ENCODE peak calls at places on chromosomes 12 and 14, in seven cellular contexts. One of them, this sample, is unnamed. For H3K4me1, the result is how much of the 10 kb centered on the place peaks cover.

GRCh38 chr14:24310666-24311604 is at the start of gene LTB4R:
- DNase-seq in left lung: peak
- DNase-seq in neuronal stem cell: no peak
- DNase-seq in Peyer's patch: peak
- DNase-seq in heart left ventricle: peak
- DNase-seq in cardiac muscle cell: peak
- DNase-seq in trophoblast cell: no peak
- DNase-seq in this sample: peak

GRCh38 chr14:52052289-52052943 is 16.4 kb downstream of the NID2 start:
- DNase-seq in heart left ventricle: no peak
- DNase-seq in left lung: no peak
- DNase-seq in trophoblast cell: peak
- DNase-seq in cardiac muscle cell: peak
- DNase-seq in Peyer's patch: no peak
- DNase-seq in neuronal stem cell: no peak
- DNase-seq in this sample: no peak

GRCh38 chr12:11807453-11807852 is 158.0 kb downstream of the ETV6 start:
- DNase-seq in trophoblast cell: no peak
- DNase-seq in neuronal stem cell: no peak
- DNase-seq in Peyer's patch: no peak
- DNase-seq in heart left ventricle: no peak
- DNase-seq in cardiac muscle cell: no peak
- DNase-seq in left lung: no peak
- DNase-seq in this sample: no peak

GRCh38 chr14:95507174-95507573 is 9.3 kb downstream of the SYNE3 start:
- DNase-seq in Peyer's patch: no peak
- DNase-seq in neuronal stem cell: no peak
- DNase-seq in cardiac muscle cell: peak
- DNase-seq in left lung: peak
- DNase-seq in trophoblast cell: peak
- DNase-seq in heart left ventricle: peak
- DNase-seq in this sample: no peak

GRCh38 chr12:76927170-76927784 is 48.5 kb upstream of the CSRP2 start:
- DNase-seq in neuronal stem cell: peak
- DNase-seq in Peyer's patch: no peak
- DNase-seq in trophoblast cell: peak
- DNase-seq in heart left ventricle: no peak
- DNase-seq in cardiac muscle cell: peak
- DNase-seq in left lung: no peak
- DNase-seq in this sample: peak

GRCh38 chr12:19520646-19521045 is 81.4 kb downstream of the AEBP2 start:
- DNase-seq in trophoblast cell: no peak
- DNase-seq in left lung: no peak
- DNase-seq in Peyer's patch: no peak
- DNase-seq in heart left ventricle: no peak
- DNase-seq in neuronal stem cell: no peak
- DNase-seq in cardiac muscle cell: peak
- DNase-seq in this sample: no peak

GRCh38 chr14:99231850-99232401 is 40.1 kb downstream of the BCL11B start:
- DNase-seq in left lung: no peak
- DNase-seq in heart left ventricle: no peak
- DNase-seq in cardiac muscle cell: no peak
- DNase-seq in Peyer's patch: no peak
- DNase-seq in trophoblast cell: no peak
- DNase-seq in neuronal stem cell: peak
- DNase-seq in this sample: no peak

GRCh38 chr14:102805454-102805891 is 28.2 kb downstream of the TRAF3 start:
- DNase-seq in left lung: no peak
- DNase-seq in neuronal stem cell: no peak
- DNase-seq in Peyer's patch: no peak
- DNase-seq in trophoblast cell: peak
- DNase-seq in heart left ventricle: no peak
- DNase-seq in cardiac muscle cell: peak
- DNase-seq in this sample: peak

GRCh38 chr12:124525455-124525854 is 42.0 kb downstream of the NCOR2 start:
- DNase-seq in neuronal stem cell: no peak
- DNase-seq in heart left ventricle: peak
- DNase-seq in left lung: peak
- DNase-seq in trophoblast cell: no peak
- DNase-seq in cardiac muscle cell: no peak
- DNase-seq in Peyer's patch: no peak
- DNase-seq in this sample: no peak

GRCh38 chr12:123105427-123105826 is 45.5 kb downstream of the PITPNM2 start:
- DNase-seq in left lung: no peak
- DNase-seq in cardiac muscle cell: no peak
- DNase-seq in Peyer's patch: no peak
- DNase-seq in heart left ventricle: peak
- DNase-seq in neuronal stem cell: no peak
- DNase-seq in trophoblast cell: peak
- DNase-seq in this sample: no peak

GRCh38 chr14:34039428-34040047 is 88.7 kb upstream of the EGLN3 start:
- DNase-seq in neuronal stem cell: no peak
- DNase-seq in left lung: no peak
- DNase-seq in heart left ventricle: no peak
- DNase-seq in trophoblast cell: peak
- DNase-seq in cardiac muscle cell: no peak
- DNase-seq in Peyer's patch: no peak
- DNase-seq in this sample: no peak

GRCh38 chr12:65632131-65632855 is 192.0 kb upstream of the HMGA2 start:
- DNase-seq in left lung: no peak
- DNase-seq in cardiac muscle cell: no peak
- DNase-seq in Peyer's patch: no peak
- DNase-seq in trophoblast cell: no peak
- DNase-seq in heart left ventricle: no peak
- DNase-seq in neuronal stem cell: no peak
- DNase-seq in this sample: no peak

GRCh38 chr14:73457050-73457934 is 1.1 kb downstream of the NUMB start:
- DNase-seq in neuronal stem cell: peak
- DNase-seq in heart left ventricle: peak
- DNase-seq in Peyer's patch: peak
- DNase-seq in cardiac muscle cell: peak
- DNase-seq in trophoblast cell: peak
- DNase-seq in left lung: peak
- DNase-seq in this sample: peak

GRCh38 chr12:120238224-120238616 is 27.3 kb downstream of the PXN start:
- DNase-seq in neuronal stem cell: no peak
- DNase-seq in left lung: no peak
- DNase-seq in Peyer's patch: no peak
- DNase-seq in cardiac muscle cell: no peak
- DNase-seq in heart left ventricle: no peak
- DNase-seq in trophoblast cell: no peak
- DNase-seq in this sample: no peak

GRCh38 chr12:63083046-63083445 is 68.0 kb downstream of the AVPR1A start:
- DNase-seq in neuronal stem cell: no peak
- DNase-seq in heart left ventricle: no peak
- DNase-seq in trophoblast cell: no peak
- DNase-seq in Peyer's patch: no peak
- DNase-seq in cardiac muscle cell: no peak
- DNase-seq in left lung: no peak
- DNase-seq in this sample: no peak

GRCh38 chr12:71392521-71393145 is 47.0 kb upstream of the LGR5 start:
- DNase-seq in Peyer's patch: no peak
- DNase-seq in left lung: no peak
- DNase-seq in heart left ventricle: no peak
- DNase-seq in neuronal stem cell: peak
- DNase-seq in cardiac muscle cell: peak
- DNase-seq in trophoblast cell: peak
- DNase-seq in this sample: peak

GRCh38 chr14:73741876-73742519 is 27.8 kb upstream of the PNMA1 start:
- DNase-seq in neuronal stem cell: no peak
- DNase-seq in cardiac muscle cell: no peak
- DNase-seq in Peyer's patch: peak
- DNase-seq in left lung: no peak
- DNase-seq in heart left ventricle: no peak
- DNase-seq in trophoblast cell: no peak
- DNase-seq in this sample: no peak

GRCh38 chr12:92342574-92342973 is 196.9 kb upstream of the BTG1 start:
- DNase-seq in heart left ventricle: no peak
- DNase-seq in neuronal stem cell: no peak
- DNase-seq in left lung: no peak
- DNase-seq in Peyer's patch: peak
- DNase-seq in trophoblast cell: no peak
- DNase-seq in cardiac muscle cell: no peak
- DNase-seq in this sample: no peak

GRCh38 chr12:29895966-29896365 is 112.2 kb upstream of the TMTC1 start:
- DNase-seq in cardiac muscle cell: no peak
- DNase-seq in trophoblast cell: no peak
- DNase-seq in heart left ventricle: no peak
- DNase-seq in Peyer's patch: no peak
- DNase-seq in neuronal stem cell: no peak
- DNase-seq in left lung: no peak
- DNase-seq in this sample: no peak

GRCh38 chr12:29893002-29893401 is 109.3 kb upstream of the TMTC1 start:
- DNase-seq in left lung: no peak
- DNase-seq in Peyer's patch: no peak
- DNase-seq in neuronal stem cell: no peak
- DNase-seq in cardiac muscle cell: no peak
- DNase-seq in heart left ventricle: no peak
- DNase-seq in trophoblast cell: no peak
- DNase-seq in this sample: no peak

GRCh38 chr12:29888777-29889176 is 105.0 kb upstream of the TMTC1 start:
- DNase-seq in cardiac muscle cell: no peak
- DNase-seq in neuronal stem cell: no peak
- DNase-seq in Peyer's patch: no peak
- DNase-seq in heart left ventricle: no peak
- DNase-seq in trophoblast cell: no peak
- DNase-seq in left lung: peak
- DNase-seq in this sample: no peak

GRCh38 chr12:29889737-29890136 is 106.0 kb upstream of the TMTC1 start:
- DNase-seq in left lung: no peak
- DNase-seq in neuronal stem cell: peak
- DNase-seq in Peyer's patch: no peak
- DNase-seq in heart left ventricle: no peak
- DNase-seq in cardiac muscle cell: peak
- DNase-seq in trophoblast cell: no peak
- DNase-seq in this sample: no peak

DNA sequence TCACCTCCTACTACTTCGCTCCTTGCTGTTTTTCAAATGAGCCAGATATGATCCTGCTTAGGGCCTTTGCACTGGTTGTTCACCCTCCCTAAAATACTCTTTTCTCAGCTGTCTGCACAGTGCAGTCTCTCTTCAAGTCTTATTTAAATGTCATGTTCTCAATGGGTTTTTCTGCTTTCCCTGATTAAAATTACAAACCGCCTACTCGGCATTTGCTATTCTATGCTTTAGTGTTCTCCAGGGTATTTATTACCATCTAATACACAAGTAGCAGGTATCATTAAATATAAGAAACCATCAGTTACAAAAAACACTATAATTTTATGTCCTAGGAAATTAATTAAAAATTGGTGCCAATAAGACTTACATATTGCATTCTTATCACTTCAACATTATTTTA is 108.0 kb upstream of the TMTC1 start:
- DNase-seq in neuronal stem cell: no peak
- DNase-seq in left lung: no peak
- DNase-seq in cardiac muscle cell: no peak
- DNase-seq in Peyer's patch: no peak
- DNase-seq in heart left ventricle: no peak
- DNase-seq in trophoblast cell: no peak
- DNase-seq in this sample: no peak
- H3K4me3 ChIP-seq in neuronal stem cell: no peak
- H3K4me3 ChIP-seq in left lung: no peak
- H3K4me3 ChIP-seq in cardiac muscle cell: no peak
- H3K4me3 ChIP-seq in Peyer's patch: no peak
- H3K4me3 ChIP-seq in heart left ventricle: no peak
- H3K4me3 ChIP-seq in trophoblast cell: no peak
- H3K4me3 ChIP-seq in this sample: no peak

DNA sequence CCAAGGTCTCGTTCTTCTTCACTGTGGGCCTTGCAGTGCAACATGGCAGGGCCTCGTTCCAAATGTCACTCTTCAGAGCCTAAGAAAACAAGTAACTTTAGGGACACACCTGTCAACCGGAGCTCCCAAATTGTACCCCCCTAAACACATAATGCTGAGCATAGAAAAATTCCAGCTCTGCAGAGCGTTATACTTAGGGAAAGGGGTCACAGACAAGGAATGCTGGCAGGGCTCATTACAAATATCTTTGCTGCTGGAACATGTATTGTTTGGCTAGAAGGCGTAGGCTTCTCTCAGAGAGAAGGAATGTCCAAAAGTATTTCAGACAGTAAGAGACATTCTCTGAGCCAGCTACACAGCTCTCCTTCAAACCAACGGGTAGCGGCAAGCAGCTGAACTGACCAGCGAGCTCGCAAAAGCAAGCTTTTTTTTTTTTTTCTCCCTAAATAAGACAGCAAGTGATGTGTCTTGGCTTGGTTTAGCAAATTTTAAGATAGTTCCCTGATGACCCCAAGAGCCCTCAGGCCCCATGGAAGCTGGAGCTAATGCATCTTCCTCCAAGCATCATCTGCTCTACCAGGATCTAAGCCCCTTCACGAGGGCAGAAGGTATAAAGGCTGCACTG is 24.5 kb downstream of the SSH1 start:
- DNase-seq in cardiac muscle cell: peak
- DNase-seq in trophoblast cell: peak
- DNase-seq in heart left ventricle: no peak
- DNase-seq in left lung: no peak
- DNase-seq in Peyer's patch: no peak
- DNase-seq in neuronal stem cell: no peak
- DNase-seq in this sample: no peak
- H3K4me1 ChIP-seq in cardiac muscle cell: under half
- H3K4me1 ChIP-seq in trophoblast cell: under half
- H3K4me1 ChIP-seq in heart left ventricle: half or more
- H3K4me1 ChIP-seq in left lung: half or more
- H3K4me1 ChIP-seq in Peyer's patch: under half
- H3K4me1 ChIP-seq in neuronal stem cell: under half
- H3K4me1 ChIP-seq in this sample: under half

DNA sequence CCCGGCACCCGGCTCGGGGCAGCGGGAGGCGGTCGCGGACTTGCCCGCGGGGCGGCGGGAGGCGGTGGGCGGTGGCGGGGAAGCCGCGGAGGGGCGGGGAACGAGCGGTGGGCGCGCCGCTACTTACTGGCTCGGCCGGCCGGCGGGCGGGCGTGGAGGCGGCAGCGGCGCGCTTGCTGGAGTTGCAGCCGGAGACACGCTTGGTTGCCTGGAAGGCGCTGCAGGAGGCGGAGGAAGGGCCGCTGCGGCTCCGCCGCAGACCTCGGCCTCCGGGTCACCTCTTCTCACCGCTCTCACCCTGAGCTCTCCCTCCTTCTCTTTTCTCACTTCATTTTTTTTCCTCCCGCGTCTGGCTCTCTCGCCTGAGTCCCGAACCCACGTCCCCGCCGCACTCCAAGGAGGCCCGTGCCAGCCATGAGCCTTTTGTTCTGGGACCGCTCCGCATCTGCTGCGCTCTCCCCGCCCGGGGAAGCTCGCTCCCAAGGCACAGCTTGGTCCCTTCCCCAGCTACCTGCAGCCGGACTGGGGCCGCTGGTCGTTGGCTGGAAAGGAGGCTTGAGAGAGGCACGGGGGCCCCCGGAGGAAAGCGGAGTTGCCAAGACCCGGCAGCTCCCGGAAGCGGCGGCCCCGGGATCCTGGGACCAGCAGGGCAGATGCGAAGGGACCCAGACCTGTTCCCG is 591 bp upstream of the KCNK10 start:
- DNase-seq in trophoblast cell: no peak
- DNase-seq in Peyer's patch: no peak
- DNase-seq in left lung: peak
- DNase-seq in heart left ventricle: no peak
- DNase-seq in cardiac muscle cell: peak
- DNase-seq in neuronal stem cell: no peak
- DNase-seq in this sample: no peak
- H3K4me3 ChIP-seq in trophoblast cell: peak
- H3K4me3 ChIP-seq in Peyer's patch: peak
- H3K4me3 ChIP-seq in left lung: peak
- H3K4me3 ChIP-seq in heart left ventricle: peak
- H3K4me3 ChIP-seq in cardiac muscle cell: peak
- H3K4me3 ChIP-seq in neuronal stem cell: peak
- H3K4me3 ChIP-seq in this sample: no peak

GRCh38 chr12:58917699-58918334 is 2.5 kb downstream of the LRIG3 start:
- DNase-seq in neuronal stem cell: no peak
- DNase-seq in left lung: no peak
- DNase-seq in cardiac muscle cell: no peak
- DNase-seq in Peyer's patch: no peak
- DNase-seq in trophoblast cell: no peak
- DNase-seq in heart left ventricle: no peak
- DNase-seq in this sample: no peak
- H3K4me1 ChIP-seq in neuronal stem cell: under half
- H3K4me1 ChIP-seq in left lung: under half
- H3K4me1 ChIP-seq in cardiac muscle cell: under half
- H3K4me1 ChIP-seq in Peyer's patch: under half
- H3K4me1 ChIP-seq in trophoblast cell: under half
- H3K4me1 ChIP-seq in heart left ventricle: under half
- H3K4me1 ChIP-seq in this sample: under half